ENCODE peak calls at places on chromosomes 16 and 17, in ten cellular contexts. One of them, this sample, is unnamed.

GRCh38 chr17:75769536-75769935 is 4.5 kb upstream of the GALK1 start:
- DNase-seq in NCI-H774: peak
- DNase-seq in NCI-H2171 treated with DMSO at 0.1 percent for 48 hours: no peak
- DNase-seq in HTR-8/SVneo: no peak
- DNase-seq in posterior vena cava: no peak
- DNase-seq in Caco-2: no peak
- DNase-seq in AG09319: no peak
- DNase-seq in psoas muscle: peak
- DNase-seq in naive B cell: no peak
- DNase-seq in EL: no peak
- DNase-seq in this sample: no peak

GRCh38 chr16:11576427-11577289 is 10.1 kb downstream of the LITAF start:
- DNase-seq in NCI-H774: no peak
- DNase-seq in psoas muscle: peak
- DNase-seq in NCI-H2171 treated with DMSO at 0.1 percent for 48 hours: peak
- DNase-seq in AG09319: no peak
- DNase-seq in posterior vena cava: peak
- DNase-seq in EL: no peak
- DNase-seq in naive B cell: peak
- DNase-seq in Caco-2: peak
- DNase-seq in HTR-8/SVneo: no peak
- DNase-seq in this sample: peak

GRCh38 chr17:66469890-66470289 is 167.5 kb downstream of the PRKCA start:
- DNase-seq in AG09319: no peak
- DNase-seq in posterior vena cava: no peak
- DNase-seq in Caco-2: no peak
- DNase-seq in NCI-H2171 treated with DMSO at 0.1 percent for 48 hours: no peak
- DNase-seq in NCI-H774: no peak
- DNase-seq in psoas muscle: no peak
- DNase-seq in naive B cell: no peak
- DNase-seq in EL: peak
- DNase-seq in HTR-8/SVneo: no peak
- DNase-seq in this sample: no peak

GRCh38 chr17:75048396-75048933 is 1.4 kb downstream of the KCTD2 start:
- DNase-seq in naive B cell: no peak
- DNase-seq in psoas muscle: no peak
- DNase-seq in HTR-8/SVneo: no peak
- DNase-seq in NCI-H2171 treated with DMSO at 0.1 percent for 48 hours: no peak
- DNase-seq in Caco-2: no peak
- DNase-seq in EL: no peak
- DNase-seq in NCI-H774: no peak
- DNase-seq in posterior vena cava: no peak
- DNase-seq in AG09319: no peak
- DNase-seq in this sample: no peak

GRCh38 chr16:88634141-88634993 is 4.0 kb upstream of the IL17C start:
- DNase-seq in psoas muscle: no peak
- DNase-seq in posterior vena cava: peak
- DNase-seq in naive B cell: peak
- DNase-seq in EL: peak
- DNase-seq in NCI-H774: no peak
- DNase-seq in Caco-2: no peak
- DNase-seq in HTR-8/SVneo: no peak
- DNase-seq in NCI-H2171 treated with DMSO at 0.1 percent for 48 hours: no peak
- DNase-seq in AG09319: no peak
- DNase-seq in this sample: peak

GRCh38 chr16:11783319-11784047 is 13.6 kb downstream of the ZC3H7A start:
- DNase-seq in HTR-8/SVneo: no peak
- DNase-seq in Caco-2: no peak
- DNase-seq in AG09319: no peak
- DNase-seq in psoas muscle: no peak
- DNase-seq in naive B cell: peak
- DNase-seq in NCI-H2171 treated with DMSO at 0.1 percent for 48 hours: peak
- DNase-seq in posterior vena cava: no peak
- DNase-seq in EL: peak
- DNase-seq in NCI-H774: no peak
- DNase-seq in this sample: peak

GRCh38 chr17:43769859-43770258 is 8.9 kb downstream of the DUSP3 start:
- DNase-seq in Caco-2: no peak
- DNase-seq in AG09319: no peak
- DNase-seq in HTR-8/SVneo: no peak
- DNase-seq in posterior vena cava: no peak
- DNase-seq in naive B cell: no peak
- DNase-seq in NCI-H2171 treated with DMSO at 0.1 percent for 48 hours: no peak
- DNase-seq in psoas muscle: no peak
- DNase-seq in EL: no peak
- DNase-seq in NCI-H774: no peak
- DNase-seq in this sample: no peak

GRCh38 chr17:33487187-33487586 is 194.1 kb upstream of the ASIC2 start:
- DNase-seq in AG09319: no peak
- DNase-seq in NCI-H774: no peak
- DNase-seq in Caco-2: no peak
- DNase-seq in HTR-8/SVneo: no peak
- DNase-seq in posterior vena cava: no peak
- DNase-seq in naive B cell: no peak
- DNase-seq in EL: no peak
- DNase-seq in NCI-H2171 treated with DMSO at 0.1 percent for 48 hours: no peak
- DNase-seq in psoas muscle: no peak
- DNase-seq in this sample: no peak

GRCh38 chr17:82528484-82529265 is 9.1 kb downstream of the FOXK2 start:
- DNase-seq in posterior vena cava: peak
- DNase-seq in psoas muscle: peak
- DNase-seq in Caco-2: no peak
- DNase-seq in AG09319: no peak
- DNase-seq in HTR-8/SVneo: peak
- DNase-seq in NCI-H2171 treated with DMSO at 0.1 percent for 48 hours: peak
- DNase-seq in naive B cell: no peak
- DNase-seq in EL: peak
- DNase-seq in NCI-H774: no peak
- DNase-seq in this sample: peak

This sample was measured in dermis microvascular lymphatic vessel endothelial cell.